ENCODE peak calls at places on chromosomes 12 and 14, in five cellular contexts. One of them, this sample, is unnamed.

GRCh38 chr14:68664225-68664681 is 128.6 kb downstream of the ZFP36L1 start:
- DNase-seq in RWPE2: no peak
- DNase-seq in A549: no peak
- DNase-seq in iris pigment epithelial cell: no peak
- DNase-seq in endothelial cell: no peak
- DNase-seq in this sample: no peak

GRCh38 chr12:56188786-56189335 is 422 bp downstream of the SMARCC2 start:
- DNase-seq in endothelial cell: peak; percentile 46
- DNase-seq in RWPE2: no peak
- DNase-seq in A549: no peak
- DNase-seq in iris pigment epithelial cell: no peak
- DNase-seq in this sample: no peak

GRCh38 chr14:105941226-105942166 is 415.1 kb downstream of the TMEM121 start:
- DNase-seq in endothelial cell: no peak
- DNase-seq in RWPE2: peak; percentile 54
- DNase-seq in A549: no peak
- DNase-seq in iris pigment epithelial cell: no peak
- DNase-seq in this sample: no peak

GRCh38 chr14:33855672-33856071 is 95.2 kb downstream of the EGLN3 start:
- DNase-seq in RWPE2: no peak
- DNase-seq in endothelial cell: no peak
- DNase-seq in iris pigment epithelial cell: no peak
- DNase-seq in A549: no peak
- DNase-seq in this sample: no peak

GRCh38 chr14:71397371-71397770 is 490.1 kb downstream of the PCNX1 start:
- DNase-seq in RWPE2: no peak
- DNase-seq in endothelial cell: no peak
- DNase-seq in A549: no peak
- DNase-seq in iris pigment epithelial cell: no peak
- DNase-seq in this sample: no peak

GRCh38 chr14:95294320-95294719 is 25.4 kb downstream of the CLMN start:
- DNase-seq in iris pigment epithelial cell: no peak
- DNase-seq in endothelial cell: no peak
- DNase-seq in RWPE2: peak; percentile 29
- DNase-seq in A549: no peak
- DNase-seq in this sample: no peak

GRCh38 chr14:76976623-76977005 is 51.9 kb downstream of the IRF2BPL start:
- DNase-seq in endothelial cell: no peak
- DNase-seq in A549: no peak
- DNase-seq in iris pigment epithelial cell: no peak
- DNase-seq in RWPE2: no peak
- DNase-seq in this sample: no peak

GRCh38 chr14:75147423-75148071 is 20.7 kb upstream of the NEK9 start:
- DNase-seq in RWPE2: no peak
- DNase-seq in endothelial cell: peak; percentile 58
- DNase-seq in A549: peak; percentile 31
- DNase-seq in iris pigment epithelial cell: peak; percentile 97
- DNase-seq in this sample: peak; percentile 64

GRCh38 chr14:83133986-83134664 is 1600.5 kb upstream of the SEL1L start:
- DNase-seq in endothelial cell: no peak
- DNase-seq in RWPE2: no peak
- DNase-seq in A549: no peak
- DNase-seq in iris pigment epithelial cell: no peak
- DNase-seq in this sample: no peak

GRCh38 chr12:109741286-109741969 is 27.8 kb downstream of the FAM222A start:
- DNase-seq in RWPE2: peak; percentile 33
- DNase-seq in endothelial cell: no peak
- DNase-seq in A549: no peak
- DNase-seq in iris pigment epithelial cell: no peak
- DNase-seq in this sample: no peak

GRCh38 chr12:1801285-1801975 is 18.9 kb upstream of the LRTM2 start:
- DNase-seq in iris pigment epithelial cell: peak; percentile 44
- DNase-seq in endothelial cell: no peak
- DNase-seq in A549: no peak
- DNase-seq in RWPE2: peak; percentile 49
- DNase-seq in this sample: no peak

GRCh38 chr12:1604464-1604863 is 10.1 kb upstream of the FBXL14 start:
- DNase-seq in iris pigment epithelial cell: no peak
- DNase-seq in A549: no peak
- DNase-seq in RWPE2: no peak
- DNase-seq in endothelial cell: no peak
- DNase-seq in this sample: no peak

This sample was measured in epithelial cell of esophagus.